ENCODE peak calls at places on chromosomes 2 and 18, in ten cellular contexts. M is CD8-positive, alpha-beta T cell; C is colonic mucosa; Z is aorta; A is ovary; B is Peyer's patch; N is pancreas; S is tibial artery; X is CD4-positive, alpha-beta memory T cell; G is uterus. F is an unnamed sample.

GRCh38 chr2:177432703-177433102 is 40.1 kb downstream of the AGPS start:
- DNase-seq in S (no peak), X (no peak), A (no peak), Z (no peak), C (no peak), N (no peak), B (no peak), G (no peak), M (no peak), F (no peak)

GRCh38 chr2:196105956-196106355 is 37.3 kb upstream of the DNAH7 start:
- DNase-seq in C (no peak), N (no peak), X (no peak), B (no peak), M (no peak), A (no peak), G (no peak), Z (no peak), S (no peak), F (no peak)

GRCh38 chr2:153828335-153828734 is 43.4 kb upstream of the GALNT13 start:
- DNase-seq in Z (no peak), X (no peak), A (no peak), G (no peak), S (no peak), M (no peak), N (no peak), C (no peak), B (no peak), F (no peak)

GRCh38 chr2:138395565-138396306 is 105.8 kb upstream of the SPOPL start:
- DNase-seq in S (peak; percentile 64), A (no peak), M (no peak), C (no peak), N (no peak), Z (peak; percentile 65), X (no peak), B (no peak), G (no peak), F (no peak)

GRCh38 chr18:56992777-56993176 is 154.1 kb upstream of the BOD1L2 start:
- DNase-seq in C (no peak), G (no peak), X (no peak), N (no peak), S (no peak), M (no peak), A (no peak), B (no peak), Z (no peak), F (no peak)

GRCh38 chr18:54883816-54884604 is 55.7 kb downstream of the RAB27B start:
- DNase-seq in A (no peak), S (no peak), X (no peak), M (no peak), C (no peak), B (no peak), N (no peak), Z (no peak), G (no peak), F (no peak)

GRCh38 chr2:75540994-75541393 is 19.7 kb downstream of the EVA1A start:
- DNase-seq in Z (no peak), B (no peak), N (no peak), X (no peak), S (no peak), G (no peak), A (no peak), C (no peak), M (no peak), F (no peak)

GRCh38 chr2:34373586-34374233 is 774.6 kb upstream of the FAM98A start:
- DNase-seq in B (no peak), G (no peak), C (no peak), X (no peak), A (no peak), M (no peak), Z (no peak), S (no peak), N (no peak), F (no peak)

GRCh38 chr2:15954761-15955160 is 14.4 kb downstream of the MYCN start:
- DNase-seq in Z (no peak), S (no peak), M (no peak), G (no peak), X (no peak), B (no peak), A (no peak), N (no peak), C (no peak), F (no peak)

GRCh38 chr2:108324531-108325256 is 36.0 kb downstream of the SULT1C2 start:
- DNase-seq in X (no peak), M (no peak), C (no peak), B (no peak), S (no peak), G (no peak), N (no peak), Z (no peak), A (no peak), F (no peak)

GRCh38 chr2:96082211-96083063 is 33.9 kb downstream of the ADRA2B start:
- DNase-seq in A (no peak), G (no peak), C (peak; percentile 12), X (no peak), N (no peak), B (peak; percentile 18), M (no peak), S (no peak), Z (no peak), F (no peak)

GRCh38 chr2:178777577-178777976 is 29.6 kb downstream of the TTN start:
- DNase-seq in B (no peak), Z (no peak), X (no peak), M (no peak), A (no peak), C (no peak), S (no peak), N (no peak), G (no peak), F (no peak)

DNA sequence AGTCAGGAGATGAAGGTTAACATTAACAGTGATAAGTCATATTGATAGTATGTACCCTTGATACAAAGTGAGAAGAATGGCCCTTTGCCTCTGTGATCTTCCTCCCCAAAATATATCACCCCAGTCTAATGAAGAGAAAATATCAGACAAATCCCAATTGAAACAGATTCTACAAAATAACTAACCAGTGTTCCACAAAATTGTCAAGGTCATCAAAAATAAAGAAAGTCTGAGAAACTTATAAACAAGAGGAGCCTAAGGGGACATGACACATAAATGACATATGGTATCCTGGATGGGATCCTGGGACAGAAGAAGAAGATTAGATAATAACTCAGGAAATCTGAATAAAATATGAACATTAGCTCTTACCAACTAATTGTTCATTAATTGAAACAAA is 398.4 kb downstream of the DSC3 start:
- DNase-seq in G (no peak), C (no peak), B (no peak), A (no peak), M (no peak), S (no peak), N (no peak), X (no peak), Z (no peak), F (no peak)
- H3K4me1 ChIP-seq in G (no peaks in the 10 kb centered on the region), C (no peaks in the 10 kb centered on the region), B (no peaks in the 10 kb centered on the region), A (no peaks in the 10 kb centered on the region), M (no peaks in the 10 kb centered on the region), S (no peaks in the 10 kb centered on the region), N (no peaks in the 10 kb centered on the region), X (no peaks in the 10 kb centered on the region), Z (no peaks in the 10 kb centered on the region), F (no peaks in the 10 kb centered on the region)

DNA sequence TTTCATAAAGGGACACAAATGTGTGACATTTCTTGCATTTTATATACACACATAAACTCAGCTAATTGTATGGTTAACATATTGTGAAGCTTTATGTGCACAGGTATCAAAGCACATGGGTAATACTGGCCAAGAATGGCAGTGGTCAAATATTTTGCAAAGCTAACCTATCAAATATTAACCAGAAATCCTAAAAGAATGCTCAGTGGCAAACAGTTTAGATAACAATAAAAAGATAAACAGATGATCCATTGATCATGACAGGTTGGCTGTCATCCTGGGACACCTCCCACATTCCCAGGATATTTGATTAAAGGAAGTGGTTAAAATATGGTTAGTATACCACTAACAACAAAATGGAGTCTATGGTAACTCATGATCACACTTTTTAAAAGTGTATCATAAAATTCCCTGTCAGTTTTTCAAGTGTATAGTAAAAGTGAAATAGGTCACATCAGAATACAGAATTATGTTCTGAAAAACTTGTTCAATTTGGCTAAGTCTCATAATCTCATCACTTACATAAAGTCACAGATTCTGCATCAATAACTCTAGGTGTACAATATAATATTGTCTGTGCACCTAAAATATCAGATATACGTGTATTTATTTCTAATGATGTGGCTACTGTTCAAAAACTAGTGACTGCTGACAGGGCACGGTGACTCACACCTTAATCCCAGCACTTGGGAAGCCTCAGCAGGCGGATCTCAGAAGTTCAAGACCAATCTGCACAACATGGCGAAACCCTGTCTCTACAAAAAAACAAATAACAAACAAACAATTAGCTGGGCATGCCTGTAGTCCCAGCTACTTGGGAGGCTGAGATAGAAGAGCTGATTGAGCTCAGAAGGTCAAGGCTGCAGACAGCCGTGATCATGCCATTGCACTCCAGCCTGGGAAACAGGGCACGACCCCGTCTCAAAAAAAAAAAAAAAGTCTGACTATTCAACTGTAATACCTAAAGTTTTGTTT is 48.9 kb downstream of the CDH2 start:
- DNase-seq in N (no peak), G (no peak), C (no peak), M (no peak), Z (no peak), S (no peak), A (no peak), B (no peak), X (no peak), F (no peak)
- H3K4me1 ChIP-seq in N (peaks cover 6% of the 10 kb centered on the region), G (no peaks in the 10 kb centered on the region), C (no peaks in the 10 kb centered on the region), M (no peaks in the 10 kb centered on the region), Z (peaks cover 6% of the 10 kb centered on the region), S (no peaks in the 10 kb centered on the region), A (peaks cover 1% of the 10 kb centered on the region), B (no peaks in the 10 kb centered on the region), X (no peaks in the 10 kb centered on the region), F (peaks cover 30% of the 10 kb centered on the region)

DNA sequence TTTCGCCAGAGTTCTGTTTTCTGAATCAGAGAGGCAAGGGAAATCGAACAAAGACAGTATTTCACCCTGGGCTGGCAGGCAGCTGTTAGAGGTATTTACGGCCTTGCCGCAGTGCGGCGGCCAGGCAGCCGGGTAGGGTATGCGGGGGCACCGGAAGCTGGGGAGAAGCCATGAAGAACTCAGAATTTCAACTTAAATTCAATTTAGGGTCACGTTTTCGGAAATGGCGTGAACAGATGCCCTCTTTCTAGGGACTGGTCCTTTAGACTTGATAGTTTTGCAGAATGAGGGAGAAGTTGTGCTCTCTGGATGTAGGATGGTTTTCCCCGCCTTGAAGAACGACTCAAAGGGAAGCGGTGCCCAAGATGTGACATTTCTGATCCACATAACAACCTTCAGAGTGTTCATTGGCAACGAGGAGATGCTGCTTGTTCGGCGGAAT is 9.7 kb downstream of the HOXD8 start:
- DNase-seq in Z (no peak), A (peak; percentile 46), S (no peak), X (no peak), N (no peak), B (peak; percentile 27), C (no peak), G (peak; percentile 28), M (no peak), F (no peak)
- H3K4me1 ChIP-seq in Z (no peaks in the 10 kb centered on the region), A (peaks cover 15% of the 10 kb centered on the region), S (peaks cover 34% of the 10 kb centered on the region), X (peaks cover 27% of the 10 kb centered on the region), N (no peaks in the 10 kb centered on the region), B (no peaks in the 10 kb centered on the region), C (no peaks in the 10 kb centered on the region), G (peaks cover 22% of the 10 kb centered on the region), M (peaks cover 22% of the 10 kb centered on the region), F (peaks cover 24% of the 10 kb centered on the region)

GRCh38 chr2:10900216-10901109 is 11.3 kb upstream of the KCNF1 start:
- DNase-seq in N (no peak), S (no peak), A (no peak), G (no peak), X (no peak), C (peak; percentile 69), B (peak; percentile 54), M (no peak), Z (no peak), F (peak; percentile 49)
- H3K4me1 ChIP-seq in N (no peaks in the 10 kb centered on the region), S (no peaks in the 10 kb centered on the region), A (no peaks in the 10 kb centered on the region), G (no peaks in the 10 kb centered on the region), X (no peaks in the 10 kb centered on the region), C (peaks cover 4% of the 10 kb centered on the region), B (no peaks in the 10 kb centered on the region), M (no peaks in the 10 kb centered on the region), Z (no peaks in the 10 kb centered on the region), F (no peaks in the 10 kb centered on the region)

F was measured in HAP-1.